ENCODE peak calls at places on chromosomes 7 and 10, in five cellular contexts. One of them, this sample, is unnamed.

GRCh38 chr7:151793991-151794507 is 82.9 kb downstream of the PRKAG2 start:
- DNase-seq in K562: no peak
- DNase-seq in HepG2: no peak
- DNase-seq in GM23338: no peak
- DNase-seq in GM12878: no peak
- DNase-seq in this sample: no peak

GRCh38 chr7:140316165-140316661 is 82.1 kb downstream of the SLC37A3 start:
- DNase-seq in K562: peak
- DNase-seq in HepG2: no peak
- DNase-seq in GM12878: no peak
- DNase-seq in GM23338: no peak
- DNase-seq in this sample: peak

GRCh38 chr10:44765299-44765698 is 145.8 kb upstream of the TMEM72 start:
- DNase-seq in HepG2: no peak
- DNase-seq in GM12878: no peak
- DNase-seq in K562: no peak
- DNase-seq in GM23338: no peak
- DNase-seq in this sample: no peak

GRCh38 chr7:127905491-127906330 is 125.5 kb downstream of the LRRC4 start:
- DNase-seq in K562: no peak
- DNase-seq in HepG2: peak
- DNase-seq in GM12878: no peak
- DNase-seq in GM23338: no peak
- DNase-seq in this sample: no peak

GRCh38 chr7:44211126-44211675 is 10.4 kb downstream of the YKT6 start:
- DNase-seq in HepG2: no peak
- DNase-seq in K562: no peak
- DNase-seq in GM23338: no peak
- DNase-seq in GM12878: no peak
- DNase-seq in this sample: no peak

GRCh38 chr10:33332183-33333031 is 2.1 kb downstream of the NRP1 start:
- DNase-seq in HepG2: no peak
- DNase-seq in K562: no peak
- DNase-seq in GM12878: no peak
- DNase-seq in GM23338: no peak
- DNase-seq in this sample: no peak

GRCh38 chr7:1811850-1812692 is 142.0 kb downstream of the ELFN1 start:
- DNase-seq in HepG2: peak
- DNase-seq in GM23338: no peak
- DNase-seq in K562: no peak
- DNase-seq in GM12878: no peak
- DNase-seq in this sample: peak

GRCh38 chr10:44478040-44478439 is 93.1 kb upstream of the CXCL12 start:
- DNase-seq in HepG2: no peak
- DNase-seq in GM23338: no peak
- DNase-seq in K562: peak
- DNase-seq in GM12878: no peak
- DNase-seq in this sample: no peak

GRCh38 chr7:37730489-37730888 is 46.9 kb downstream of the GPR141 start:
- DNase-seq in GM12878: no peak
- DNase-seq in K562: no peak
- DNase-seq in GM23338: no peak
- DNase-seq in HepG2: no peak
- DNase-seq in this sample: no peak

GRCh38 chr10:114547056-114547455 is 111.0 kb downstream of the ABLIM1 start:
- DNase-seq in HepG2: no peak
- DNase-seq in K562: no peak
- DNase-seq in GM23338: no peak
- DNase-seq in GM12878: no peak
- DNase-seq in this sample: no peak

GRCh38 chr7:512541-513311 is 6.9 kb downstream of the PDGFA start:
- DNase-seq in GM23338: no peak
- DNase-seq in HepG2: no peak
- DNase-seq in K562: no peak
- DNase-seq in GM12878: no peak
- DNase-seq in this sample: no peak

GRCh38 chr7:512146-512510 is 7.5 kb downstream of the PDGFA start:
- DNase-seq in HepG2: no peak
- DNase-seq in GM23338: no peak
- DNase-seq in GM12878: no peak
- DNase-seq in K562: no peak
- DNase-seq in this sample: no peak

GRCh38 chr7:510782-511281 is 8.8 kb downstream of the PDGFA start:
- DNase-seq in HepG2: no peak
- DNase-seq in GM23338: no peak
- DNase-seq in K562: no peak
- DNase-seq in GM12878: no peak
- DNase-seq in this sample: no peak

GRCh38 chr7:510061-510481 is 9.6 kb downstream of the PDGFA start:
- DNase-seq in GM23338: no peak
- DNase-seq in K562: no peak
- DNase-seq in HepG2: no peak
- DNase-seq in GM12878: no peak
- DNase-seq in this sample: no peak

GRCh38 chr7:511476-512145 is 8.0 kb downstream of the PDGFA start:
- DNase-seq in HepG2: no peak
- DNase-seq in K562: no peak
- DNase-seq in GM12878: no peak
- DNase-seq in GM23338: no peak
- DNase-seq in this sample: no peak
- TF ChIP-seq JUNB in HepG2: no peak
- TF ChIP-seq JUNB in K562: no peak
- TF ChIP-seq JUNB in GM12878: no peak
- TF ChIP-seq JUNB in GM23338: no peak
- TF ChIP-seq JUNB in this sample: no peak

GRCh38 chr10:26781797-26782196 is 79.0 kb downstream of the ABI1 start:
- DNase-seq in GM12878: no peak
- DNase-seq in GM23338: no peak
- DNase-seq in HepG2: no peak
- DNase-seq in K562: no peak
- DNase-seq in this sample: no peak
- TF ChIP-seq JUNB in GM12878: no peak
- TF ChIP-seq JUNB in GM23338: no peak
- TF ChIP-seq JUNB in HepG2: no peak
- TF ChIP-seq JUNB in K562: no peak
- TF ChIP-seq JUNB in this sample: no peak

GRCh38 chr7:92848854-92849745 is 12.7 kb upstream of the CDK6 start:
- DNase-seq in GM23338: no peak
- DNase-seq in HepG2: no peak
- DNase-seq in GM12878: no peak
- DNase-seq in K562: no peak
- DNase-seq in this sample: no peak

GRCh38 chr7:92850506-92850905 is 14.1 kb upstream of the CDK6 start:
- DNase-seq in K562: no peak
- DNase-seq in GM23338: no peak
- DNase-seq in GM12878: no peak
- DNase-seq in HepG2: no peak
- DNase-seq in this sample: no peak

GRCh38 chr7:92848441-92848840 is 12.1 kb upstream of the CDK6 start:
- DNase-seq in GM12878: no peak
- DNase-seq in HepG2: no peak
- DNase-seq in GM23338: no peak
- DNase-seq in K562: no peak
- DNase-seq in this sample: no peak

GRCh38 chr7:92854501-92855238 is 18.3 kb upstream of the CDK6 start:
- DNase-seq in GM23338: no peak
- DNase-seq in K562: no peak
- DNase-seq in GM12878: no peak
- DNase-seq in HepG2: no peak
- DNase-seq in this sample: no peak

GRCh38 chr7:92851732-92852131 is 15.4 kb upstream of the CDK6 start:
- DNase-seq in HepG2: no peak
- DNase-seq in GM23338: no peak
- DNase-seq in GM12878: no peak
- DNase-seq in K562: no peak
- DNase-seq in this sample: no peak
- TF ChIP-seq JUNB in HepG2: no peak
- TF ChIP-seq JUNB in GM23338: no peak
- TF ChIP-seq JUNB in GM12878: no peak
- TF ChIP-seq JUNB in K562: no peak
- TF ChIP-seq JUNB in this sample: no peak

GRCh38 chr10:30858499-30858898 is 173.2 kb downstream of the ZNF438 start:
- DNase-seq in GM23338: no peak
- DNase-seq in HepG2: no peak
- DNase-seq in K562: no peak
- DNase-seq in GM12878: no peak
- DNase-seq in this sample: no peak
- TF ChIP-seq JUNB in GM23338: no peak
- TF ChIP-seq JUNB in HepG2: no peak
- TF ChIP-seq JUNB in K562: no peak
- TF ChIP-seq JUNB in GM12878: no peak
- TF ChIP-seq JUNB in this sample: no peak

DNA sequence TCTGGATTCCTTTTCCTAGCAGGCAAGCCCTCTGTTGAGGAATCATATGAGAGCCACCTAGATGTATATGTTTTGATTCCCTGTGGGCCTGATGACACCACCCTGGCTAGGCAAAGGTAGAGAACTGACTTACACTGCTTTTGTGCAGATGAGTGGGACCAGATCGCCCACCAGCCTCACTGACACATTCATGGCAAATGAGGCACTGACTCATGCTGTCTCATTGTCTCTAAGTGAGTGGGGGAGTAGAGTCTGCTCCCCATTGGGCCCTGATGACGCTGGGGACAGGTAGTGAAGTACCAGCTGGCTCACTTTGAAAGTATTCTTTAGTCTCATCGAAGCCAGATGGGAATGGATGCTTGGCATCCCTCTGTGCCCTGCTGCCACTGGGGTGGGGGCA is 326.3 kb downstream of the ABCA13 start:
- DNase-seq in K562: no peak
- DNase-seq in GM12878: no peak
- DNase-seq in GM23338: no peak
- DNase-seq in HepG2: no peak
- DNase-seq in this sample: no peak
- TF ChIP-seq JUNB in K562: no peak
- TF ChIP-seq JUNB in GM12878: no peak
- TF ChIP-seq JUNB in GM23338: no peak
- TF ChIP-seq JUNB in HepG2: no peak
- TF ChIP-seq JUNB in this sample: no peak

GRCh38 chr7:98827258-98827657 is 42.6 kb downstream of the TMEM130 start:
- DNase-seq in HepG2: no peak
- DNase-seq in GM23338: no peak
- DNase-seq in GM12878: no peak
- DNase-seq in K562: no peak
- DNase-seq in this sample: no peak
- TF ChIP-seq JUNB in HepG2: no peak
- TF ChIP-seq JUNB in GM23338: no peak
- TF ChIP-seq JUNB in GM12878: no peak
- TF ChIP-seq JUNB in K562: no peak
- TF ChIP-seq JUNB in this sample: no peak

DNA sequence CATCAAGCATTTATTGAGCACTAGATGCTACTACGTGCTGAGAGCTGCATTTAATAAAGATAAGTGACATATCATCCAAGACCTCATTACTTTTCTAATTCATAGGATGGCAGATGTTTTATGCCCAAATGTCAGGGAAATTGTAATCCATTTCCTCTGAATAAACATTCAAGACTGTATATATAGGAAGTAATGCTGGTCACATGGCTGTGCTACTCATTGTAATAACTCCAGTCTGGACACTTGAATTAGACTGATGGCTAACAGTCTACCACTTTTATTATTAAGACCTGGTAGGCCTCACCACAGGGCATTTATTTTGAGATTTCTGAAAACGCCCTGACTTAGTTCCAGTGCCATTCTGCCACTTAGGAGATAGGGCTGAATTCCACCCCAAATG is 36.6 kb downstream of the PIK3AP1 start:
- DNase-seq in HepG2: no peak
- DNase-seq in K562: no peak
- DNase-seq in GM23338: no peak
- DNase-seq in GM12878: no peak
- DNase-seq in this sample: no peak
- TF ChIP-seq JUNB in HepG2: no peak
- TF ChIP-seq JUNB in K562: no peak
- TF ChIP-seq JUNB in GM23338: no peak
- TF ChIP-seq JUNB in GM12878: no peak
- TF ChIP-seq JUNB in this sample: no peak

GRCh38 chr10:8133146-8133545 is 78.7 kb downstream of the GATA3 start:
- DNase-seq in GM12878: peak
- DNase-seq in K562: no peak
- DNase-seq in GM23338: no peak
- DNase-seq in HepG2: no peak
- DNase-seq in this sample: no peak
- TF ChIP-seq JUNB in GM12878: peak
- TF ChIP-seq JUNB in K562: no peak
- TF ChIP-seq JUNB in GM23338: no peak
- TF ChIP-seq JUNB in HepG2: no peak
- TF ChIP-seq JUNB in this sample: no peak

DNA sequence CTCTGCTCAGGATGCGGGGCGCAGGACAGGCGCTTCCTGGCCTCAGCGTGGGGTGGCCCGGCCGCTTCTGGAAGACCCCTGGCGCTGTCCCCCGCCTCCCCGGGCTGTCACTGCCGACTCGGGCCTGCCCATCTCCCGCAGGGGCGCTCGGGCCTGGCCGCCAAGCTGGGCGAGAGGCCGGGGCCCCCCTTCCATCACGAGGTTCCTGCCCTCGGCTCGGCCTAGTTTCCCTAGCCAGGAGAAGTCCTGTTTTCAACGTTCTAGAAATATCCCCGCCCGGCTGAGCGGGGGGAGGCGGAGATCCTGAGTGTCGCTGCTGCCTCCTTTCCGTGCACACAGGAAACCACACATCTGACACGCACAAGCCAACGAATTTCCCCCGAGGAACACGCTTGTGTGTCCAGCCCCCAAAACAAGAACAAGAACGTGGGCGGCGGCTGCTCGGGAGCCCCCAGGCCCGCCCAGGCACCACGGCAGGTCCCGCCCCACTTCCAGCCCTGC is 33.7 kb downstream of the AP5Z1 start:
- DNase-seq in GM12878: no peak
- DNase-seq in HepG2: no peak
- DNase-seq in GM23338: no peak
- DNase-seq in K562: no peak
- DNase-seq in this sample: no peak
- TF ChIP-seq JUNB in GM12878: no peak
- TF ChIP-seq JUNB in HepG2: no peak
- TF ChIP-seq JUNB in GM23338: no peak
- TF ChIP-seq JUNB in K562: no peak
- TF ChIP-seq JUNB in this sample: no peak

DNA sequence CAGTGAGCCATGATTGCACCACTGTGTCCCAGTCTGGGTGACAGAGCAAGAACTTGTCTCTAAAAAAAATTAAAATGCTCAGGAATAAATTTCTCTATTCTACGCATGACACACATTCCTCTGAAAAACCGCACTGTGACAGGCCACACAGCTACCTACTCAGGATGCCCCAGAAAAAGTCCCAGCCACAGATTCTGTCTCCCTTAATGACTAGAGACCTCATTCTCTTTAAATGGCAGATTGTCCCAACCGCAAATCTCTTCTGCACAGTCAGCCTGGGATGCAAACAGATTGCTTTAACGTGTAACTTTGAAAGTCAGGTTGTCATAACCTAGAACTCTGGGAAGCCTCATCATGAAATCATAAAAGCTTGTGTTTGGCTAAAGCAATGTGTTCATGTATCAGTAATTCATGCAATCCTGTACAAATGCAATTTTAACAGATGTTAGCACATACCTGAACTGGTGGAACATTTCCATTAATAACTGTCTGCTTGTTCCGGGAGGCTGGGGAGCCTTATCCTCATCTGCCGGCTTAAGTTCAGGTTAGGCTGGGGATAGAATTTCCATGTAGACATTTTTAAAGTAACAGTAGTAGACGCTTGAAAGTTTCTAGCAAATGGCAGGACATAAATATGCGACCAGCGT is 26.2 kb upstream of the MSRB2 start:
- DNase-seq in HepG2: no peak
- DNase-seq in K562: no peak
- DNase-seq in GM23338: no peak
- DNase-seq in GM12878: peak
- DNase-seq in this sample: no peak
- TF ChIP-seq JUNB in HepG2: no peak
- TF ChIP-seq JUNB in K562: no peak
- TF ChIP-seq JUNB in GM23338: no peak
- TF ChIP-seq JUNB in GM12878: peak
- TF ChIP-seq JUNB in this sample: no peak